ENCODE peak calls at places on chromosomes 6 and 20, in four cellular contexts. S is right cardiac atrium, J is HCT116, A is left cardiac atrium. L is an unnamed sample.

GRCh38 chr6:11430036-11430435 is 107.5 kb upstream of the TMEM170B start:
- ATAC-seq in S (no peak), J (no peak), A (no peak), L (no peak)

GRCh38 chr6:131084982-131085381 is 21.9 kb upstream of the EPB41L2 start:
- ATAC-seq in S (no peak), A (no peak), J (peak), L (no peak)

GRCh38 chr6:166556871-166557322 is 29.6 kb downstream of the RAMACL start:
- ATAC-seq in A (peak), S (peak), J (peak), L (peak)

GRCh38 chr6:132551214-132551613 is 1.3 kb upstream of the TAAR8 start:
- ATAC-seq in A (no peak), S (no peak), J (no peak), L (no peak)

GRCh38 chr20:4326194-4327065 is 311.1 kb upstream of the RNF24 start:
- ATAC-seq in S (peak), A (no peak), J (peak), L (no peak)

GRCh38 chr6:159646731-159647130 is 46.3 kb downstream of the SOD2 start:
- ATAC-seq in J (no peak), S (no peak), A (no peak), L (no peak)

GRCh38 chr20:23100021-23100753 is 14.1 kb upstream of the CD93 start:
- ATAC-seq in A (no peak), S (no peak), J (no peak), L (no peak)

GRCh38 chr6:28764014-28764723 is 159.6 kb downstream of the TRIM27 start:
- ATAC-seq in A (no peak), J (peak), S (no peak), L (peak)

GRCh38 chr20:50625986-50626677 is 65.2 kb downstream of the RIPOR3 start:
- ATAC-seq in S (peak), A (peak), J (peak), L (peak)

GRCh38 chr6:72740135-72740534 is 118.3 kb downstream of the KCNQ5 start:
- ATAC-seq in S (no peak), J (no peak), A (no peak), L (peak)

GRCh38 chr6:157952751-157953479 is 28.7 kb upstream of the SYNJ2 start:
- ATAC-seq in S (peak), A (peak), J (peak), L (peak)

GRCh38 chr6:110400208-110400607 is 15.2 kb downstream of the DDO start:
- ATAC-seq in J (no peak), A (peak), S (peak), L (no peak)

GRCh38 chr6:24646771-24647170 is 780 bp upstream of the KIAA0319 start:
- ATAC-seq in A (peak), J (no peak), S (no peak), L (no peak)

GRCh38 chr6:13412211-13412610 is 75.2 kb downstream of the GFOD1 start:
- ATAC-seq in S (no peak), J (no peak), A (no peak), L (no peak)

GRCh38 chr6:14241255-14242070 is 123.9 kb downstream of the CD83 start:
- ATAC-seq in J (no peak), S (no peak), A (no peak), L (no peak)

GRCh38 chr20:9397928-9398327 is 116.5 kb upstream of the LAMP5 start:
- ATAC-seq in J (no peak), S (peak), A (peak), L (no peak)

GRCh38 chr6:24919404-24919892 is 16.3 kb downstream of the RIPOR2 start:
- ATAC-seq in S (no peak), A (no peak), J (no peak), L (no peak)

GRCh38 chr20:16675165-16675564 is 54.7 kb upstream of the SNRPB2 start:
- ATAC-seq in J (no peak), A (no peak), S (no peak), L (no peak)

GRCh38 chr6:34799547-34799946 is 7.7 kb downstream of the BLTP3A start:
- ATAC-seq in J (no peak), A (no peak), S (no peak), L (no peak)